ENCODE peak calls at places on chromosomes 13 and 19, in six cellular contexts. Z is breast epithelium, F is psoas muscle, B is tibial nerve, X is iPS-NIHi11, I is cardiac muscle cell. A is an unnamed sample.

GRCh38 chr19:30479231-30479630 is 107.0 kb downstream of the ZNF536 start:
- DNase-seq in F (no peak), B (no peak), I (no peak), X (no peak), Z (peak), A (no peak)

GRCh38 chr19:17234911-17235617 is 9.0 kb downstream of the OCEL1 start:
- DNase-seq in Z (peak), B (no peak), X (peak), F (peak), I (peak), A (peak)

GRCh38 chr19:31715249-31715944 is 366.2 kb upstream of the TSHZ3 start:
- DNase-seq in F (peak), B (peak), Z (no peak), X (no peak), I (no peak), A (no peak)

GRCh38 chr19:4396949-4397783 is 3.2 kb downstream of the SH3GL1 start:
- DNase-seq in F (no peak), X (no peak), I (no peak), B (no peak), Z (no peak), A (no peak)

GRCh38 chr13:102869948-102870676 is 24.3 kb downstream of the ERCC5 start:
- DNase-seq in I (no peak), Z (no peak), B (no peak), X (no peak), F (no peak), A (no peak)

GRCh38 chr13:35733832-35734231 is 257.3 kb upstream of the MAB21L1 start:
- DNase-seq in I (no peak), F (no peak), Z (no peak), B (no peak), X (no peak), A (no peak)

GRCh38 chr13:38419312-38419873 is 69.7 kb downstream of the UFM1 start:
- DNase-seq in X (no peak), Z (no peak), F (no peak), I (no peak), B (no peak), A (no peak)

GRCh38 chr19:56253737-56254136 is 18.8 kb upstream of the EDDM13 start:
- DNase-seq in F (no peak), I (peak), X (no peak), B (peak), Z (no peak), A (no peak)

GRCh38 chr13:109126973-109127615 is 497.7 kb downstream of the MYO16 start:
- DNase-seq in X (no peak), Z (no peak), F (no peak), B (no peak), I (no peak), A (no peak)

GRCh38 chr19:1251233-1251502 is 2.8 kb downstream of the MIDN start:
- DNase-seq in Z (no peak), F (no peak), I (peak), B (no peak), X (no peak), A (no peak)

GRCh38 chr19:39795001-39795400 is 16.3 kb downstream of the LEUTX start:
- DNase-seq in I (no peak), Z (no peak), B (no peak), X (no peak), F (no peak), A (no peak)

GRCh38 chr13:85538957-85539356 is 260.3 kb downstream of the SLITRK6 start:
- DNase-seq in B (no peak), Z (no peak), F (no peak), I (no peak), X (no peak), A (no peak)

GRCh38 chr13:34162545-34162936 is 344.6 kb downstream of the RFC3 start:
- DNase-seq in Z (no peak), X (no peak), B (no peak), F (no peak), I (no peak), A (no peak)

GRCh38 chr13:69180025-69180424 is 927.6 kb upstream of the ATXN8OS start:
- DNase-seq in X (no peak), B (no peak), I (no peak), Z (no peak), F (no peak), A (no peak)